ENCODE peak calls at places on chromosomes 6 and 20, in seven cellular contexts. M, Q, G, N, R, C and V are unnamed samples.

GRCh38 chr6:142871910-142872331 is 73.1 kb downstream of the HIVEP2 start:
- DNase-seq in M (peak; percentile 57), Q (no peak), G (no peak), N (no peak), R (peak; percentile 27), C (no peak), V (no peak)

GRCh38 chr20:57118107-57118769 is 148.2 kb downstream of the BMP7 start:
- DNase-seq in M (no peak), Q (no peak), G (no peak), N (no peak), R (no peak), C (no peak), V (no peak)

GRCh38 chr6:62362097-62362496 is 76.1 kb upstream of the KHDRBS2 start:
- DNase-seq in M (no peak), Q (no peak), G (no peak), N (no peak), R (no peak), C (no peak), V (no peak)

GRCh38 chr20:24577271-24577909 is 108.0 kb downstream of the SYNDIG1 start:
- DNase-seq in M (no peak), Q (no peak), G (no peak), N (no peak), R (no peak), C (no peak), V (no peak)

GRCh38 chr6:161074496-161075140 is 83.0 kb downstream of the MAP3K4 start:
- DNase-seq in M (no peak), Q (no peak), G (no peak), N (no peak), R (no peak), C (no peak), V (no peak)

GRCh38 chr6:1105833-1106400 is 206.0 kb upstream of the FOXQ1 start:
- DNase-seq in M (no peak), Q (no peak), G (no peak), N (no peak), R (no peak), C (no peak), V (no peak)

GRCh38 chr20:60297649-60298048 is 339.4 kb downstream of the CDH26 start:
- DNase-seq in M (no peak), Q (no peak), G (no peak), N (no peak), R (no peak), C (no peak), V (no peak)

GRCh38 chr6:34129753-34130152 is 16.1 kb downstream of the GRM4 start:
- DNase-seq in M (no peak), Q (no peak), G (no peak), N (no peak), R (no peak), C (no peak), V (no peak)

GRCh38 chr6:33828764-33829731 is 25.2 kb upstream of the MLN start:
- DNase-seq in M (no peak), Q (no peak), G (no peak), N (peak; percentile 21), R (no peak), C (no peak), V (no peak)

DNA sequence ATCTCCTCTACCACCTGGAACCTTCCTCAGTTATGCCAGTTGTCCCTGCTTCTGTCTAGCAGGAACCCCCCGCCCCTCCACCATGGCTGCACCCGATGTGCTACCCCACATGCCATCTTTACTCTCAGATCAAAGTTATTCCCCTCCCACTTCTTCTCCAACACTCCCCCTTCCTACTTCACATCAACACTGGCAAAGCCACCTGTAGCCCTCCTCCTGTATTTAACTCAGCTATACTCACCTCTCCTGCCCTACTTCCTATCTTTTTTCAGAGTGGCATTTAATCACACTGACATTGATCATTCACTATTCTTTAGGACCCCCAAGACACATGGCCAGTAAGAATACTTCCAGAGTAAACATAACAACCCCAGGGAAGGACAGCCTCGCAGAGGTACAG is 84.3 kb downstream of the MBOAT1 start:
- DNase-seq in M (no peak), Q (no peak), G (no peak), N (no peak), R (no peak), C (no peak), V (no peak)
- H3K36me3 ChIP-seq in M (peaks cover 7% of the 10 kb centered on the region), Q (peaks cover 25% of the 10 kb centered on the region), G (no peaks in the 10 kb centered on the region), N (peaks cover 14% of the 10 kb centered on the region), R (no peaks in the 10 kb centered on the region), C (no peaks in the 10 kb centered on the region), V (peaks cover 12% of the 10 kb centered on the region)

DNA sequence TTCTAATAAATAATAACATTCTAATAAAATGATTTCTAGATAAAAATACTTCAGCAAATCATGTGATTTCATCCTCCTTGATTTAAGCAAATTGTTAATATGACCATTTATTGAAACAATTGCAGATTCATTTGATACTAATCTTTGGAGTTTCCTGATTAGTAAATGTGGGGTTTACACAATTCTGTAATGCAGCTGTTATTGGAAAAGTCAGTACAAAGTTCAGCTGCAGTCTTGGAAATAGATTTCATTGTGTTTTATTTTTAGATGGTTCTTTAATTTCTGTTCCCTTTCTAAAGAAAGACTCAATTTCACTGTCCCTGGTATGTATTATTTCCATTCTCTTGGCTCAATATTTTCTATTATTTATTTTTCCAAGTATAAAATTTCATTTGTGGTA is 342.0 kb downstream of the TBC1D32 start:
- DNase-seq in M (no peak), Q (no peak), G (no peak), N (no peak), R (no peak), C (no peak), V (no peak)
- H3K4me3 ChIP-seq in M (no peak overlapping the region), Q (no peak overlapping the region), G (no peak overlapping the region), N (no peak overlapping the region), R (no peak overlapping the region), C (no peak overlapping the region), V (no peak overlapping the region)

GRCh38 chr20:31945319-31945718 is 6.5 kb downstream of the PDRG1 start:
- DNase-seq in M (no peak), Q (no peak), G (no peak), N (no peak), R (no peak), C (no peak), V (no peak)
- H3K36me3 ChIP-seq in M (peaks cover 67% of the 10 kb centered on the region), Q (peaks cover 85% of the 10 kb centered on the region), G (no peaks in the 10 kb centered on the region), N (peaks cover 66% of the 10 kb centered on the region), R (peaks cover 8% of the 10 kb centered on the region), C (peaks cover 81% of the 10 kb centered on the region), V (peaks cover 65% of the 10 kb centered on the region)

GRCh38 chr6:139376604-139377218 is 2.3 kb upstream of the CITED2 start:
- DNase-seq in M (no peak), Q (no peak), G (no peak), N (no peak), R (peak; percentile 89), C (no peak), V (no peak)
- H3K4me3 ChIP-seq in M (no peak overlapping the region), Q (peak overlapping the region; percentile 95), G (peak overlapping the region; percentile 88), N (peak overlapping the region; percentile 93), R (peak overlapping the region; percentile 81), C (peak overlapping the region; percentile 92), V (peak overlapping the region; percentile 99)